ENCODE peak calls at places on chromosome 13, in eight cellular contexts. One of them, this sample, is unnamed.

GRCh38 chr13:64410654-64411053 is 2819.5 kb downstream of the PCDH9 start:
- DNase-seq in OCI-LY7: no peak
- DNase-seq in AG09319: no peak
- DNase-seq in CD8-positive, alpha-beta T cell: no peak
- DNase-seq in AG10803: no peak
- DNase-seq in body of pancreas: no peak
- DNase-seq in fibroblast of the aortic adventitia: no peak
- DNase-seq in endothelial cell: no peak
- DNase-seq in this sample: no peak

GRCh38 chr13:113119822-113120189 is 2.8 kb upstream of the F10 start:
- DNase-seq in OCI-LY7: no peak
- DNase-seq in AG09319: no peak
- DNase-seq in CD8-positive, alpha-beta T cell: no peak
- DNase-seq in AG10803: no peak
- DNase-seq in body of pancreas: no peak
- DNase-seq in fibroblast of the aortic adventitia: no peak
- DNase-seq in endothelial cell: no peak
- DNase-seq in this sample: no peak

GRCh38 chr13:29743229-29743786 is 107.1 kb downstream of the UBL3 start:
- DNase-seq in OCI-LY7: no peak
- DNase-seq in AG09319: peak; percentile 78
- DNase-seq in CD8-positive, alpha-beta T cell: no peak
- DNase-seq in AG10803: peak; percentile 91
- DNase-seq in body of pancreas: no peak
- DNase-seq in fibroblast of the aortic adventitia: peak; percentile 65
- DNase-seq in endothelial cell: no peak
- DNase-seq in this sample: no peak

GRCh38 chr13:64457976-64458375 is 2772.2 kb downstream of the PCDH9 start:
- DNase-seq in OCI-LY7: no peak
- DNase-seq in AG09319: no peak
- DNase-seq in CD8-positive, alpha-beta T cell: no peak
- DNase-seq in AG10803: peak; percentile 20
- DNase-seq in body of pancreas: no peak
- DNase-seq in fibroblast of the aortic adventitia: peak; percentile 86
- DNase-seq in endothelial cell: no peak
- DNase-seq in this sample: no peak

GRCh38 chr13:60282708-60283107 is 114.3 kb upstream of the TDRD3 start:
- DNase-seq in OCI-LY7: no peak
- DNase-seq in AG09319: no peak
- DNase-seq in CD8-positive, alpha-beta T cell: no peak
- DNase-seq in AG10803: no peak
- DNase-seq in body of pancreas: no peak
- DNase-seq in fibroblast of the aortic adventitia: no peak
- DNase-seq in endothelial cell: no peak
- DNase-seq in this sample: no peak

GRCh38 chr13:84821261-84821660 is 939.0 kb upstream of the SLITRK1 start:
- DNase-seq in OCI-LY7: no peak
- DNase-seq in AG09319: no peak
- DNase-seq in CD8-positive, alpha-beta T cell: no peak
- DNase-seq in AG10803: no peak
- DNase-seq in body of pancreas: no peak
- DNase-seq in fibroblast of the aortic adventitia: no peak
- DNase-seq in endothelial cell: no peak
- DNase-seq in this sample: no peak

GRCh38 chr13:111330211-111330610 is 9.8 kb downstream of the TEX29 start:
- DNase-seq in OCI-LY7: no peak
- DNase-seq in AG09319: no peak
- DNase-seq in CD8-positive, alpha-beta T cell: no peak
- DNase-seq in AG10803: no peak
- DNase-seq in body of pancreas: no peak
- DNase-seq in fibroblast of the aortic adventitia: no peak
- DNase-seq in endothelial cell: no peak
- DNase-seq in this sample: peak; percentile 4

GRCh38 chr13:50267917-50268316 is 252.7 kb downstream of the KCNRG start:
- DNase-seq in OCI-LY7: no peak
- DNase-seq in AG09319: no peak
- DNase-seq in CD8-positive, alpha-beta T cell: no peak
- DNase-seq in AG10803: no peak
- DNase-seq in body of pancreas: no peak
- DNase-seq in fibroblast of the aortic adventitia: no peak
- DNase-seq in endothelial cell: no peak
- DNase-seq in this sample: no peak

GRCh38 chr13:41916173-41916954 is 44.5 kb downstream of the VWA8 start:
- DNase-seq in OCI-LY7: peak; percentile 94
- DNase-seq in AG09319: peak; percentile 28
- DNase-seq in CD8-positive, alpha-beta T cell: no peak
- DNase-seq in AG10803: peak; percentile 80
- DNase-seq in body of pancreas: no peak
- DNase-seq in fibroblast of the aortic adventitia: peak; percentile 86
- DNase-seq in endothelial cell: no peak
- DNase-seq in this sample: no peak

GRCh38 chr13:28750187-28751045 is 31.6 kb upstream of the SLC46A3 start:
- DNase-seq in OCI-LY7: no peak
- DNase-seq in AG09319: no peak
- DNase-seq in CD8-positive, alpha-beta T cell: no peak
- DNase-seq in AG10803: peak; percentile 46
- DNase-seq in body of pancreas: no peak
- DNase-seq in fibroblast of the aortic adventitia: peak; percentile 7
- DNase-seq in endothelial cell: no peak
- DNase-seq in this sample: no peak

GRCh38 chr13:112442483-112443090 is 66.4 kb downstream of the SPACA7 start:
- DNase-seq in OCI-LY7: no peak
- DNase-seq in AG09319: no peak
- DNase-seq in CD8-positive, alpha-beta T cell: no peak
- DNase-seq in AG10803: no peak
- DNase-seq in body of pancreas: no peak
- DNase-seq in fibroblast of the aortic adventitia: no peak
- DNase-seq in endothelial cell: no peak
- DNase-seq in this sample: no peak

GRCh38 chr13:77349365-77349764 is 22.5 kb upstream of the MYCBP2 start:
- DNase-seq in OCI-LY7: no peak
- DNase-seq in AG09319: no peak
- DNase-seq in CD8-positive, alpha-beta T cell: no peak
- DNase-seq in AG10803: no peak
- DNase-seq in body of pancreas: no peak
- DNase-seq in fibroblast of the aortic adventitia: no peak
- DNase-seq in endothelial cell: no peak
- DNase-seq in this sample: no peak

GRCh38 chr13:33999830-34000605 is 182.1 kb downstream of the RFC3 start:
- DNase-seq in OCI-LY7: no peak
- DNase-seq in AG09319: no peak
- DNase-seq in CD8-positive, alpha-beta T cell: no peak
- DNase-seq in AG10803: no peak
- DNase-seq in body of pancreas: no peak
- DNase-seq in fibroblast of the aortic adventitia: peak; percentile 17
- DNase-seq in endothelial cell: no peak
- DNase-seq in this sample: no peak

DNA sequence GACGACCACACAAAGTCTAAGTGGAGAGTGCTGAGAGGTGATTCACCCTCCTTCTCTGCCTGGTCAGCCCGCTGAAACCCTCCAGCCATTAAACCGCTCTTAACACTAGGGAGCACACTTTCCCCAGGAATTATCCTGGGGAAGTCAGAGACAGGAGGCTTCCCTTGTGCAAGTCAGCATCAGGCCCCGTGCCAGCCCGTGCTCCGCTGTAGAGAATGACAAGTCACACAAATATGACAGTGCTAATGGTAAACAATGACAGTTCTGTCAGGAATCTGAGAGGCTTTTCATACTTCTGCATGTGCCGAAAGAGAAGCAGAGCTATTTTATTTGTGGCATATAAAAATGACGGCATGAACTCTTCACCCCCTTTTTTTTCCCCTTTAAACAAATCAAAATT is 816.9 kb upstream of the SLC10A2 start:
- DNase-seq in OCI-LY7: no peak
- DNase-seq in AG09319: peak; percentile 0
- DNase-seq in CD8-positive, alpha-beta T cell: no peak
- DNase-seq in AG10803: peak; percentile 82
- DNase-seq in body of pancreas: peak; percentile 84
- DNase-seq in fibroblast of the aortic adventitia: peak; percentile 64
- DNase-seq in endothelial cell: peak; percentile 60
- DNase-seq in this sample: no peak
- TF ChIP-seq CTCF in OCI-LY7: no peak
- TF ChIP-seq CTCF in AG09319: no peak
- TF ChIP-seq CTCF in CD8-positive, alpha-beta T cell: no peak
- TF ChIP-seq CTCF in AG10803: peak; percentile 48
- TF ChIP-seq CTCF in body of pancreas: peak; percentile 80
- TF ChIP-seq CTCF in fibroblast of the aortic adventitia: peak; percentile 38
- TF ChIP-seq CTCF in endothelial cell: no peak
- TF ChIP-seq CTCF in this sample: no peak

GRCh38 chr13:26062853-26063444 is 11.1 kb upstream of the SHISA2 start:
- DNase-seq in OCI-LY7: peak; percentile 50
- DNase-seq in AG09319: peak; percentile 11
- DNase-seq in CD8-positive, alpha-beta T cell: peak; percentile 33
- DNase-seq in AG10803: peak; percentile 55
- DNase-seq in body of pancreas: peak; percentile 29
- DNase-seq in fibroblast of the aortic adventitia: peak; percentile 73
- DNase-seq in endothelial cell: peak; percentile 54
- DNase-seq in this sample: no peak
- TF ChIP-seq CTCF in OCI-LY7: peak; percentile 86
- TF ChIP-seq CTCF in AG09319: peak; percentile 68
- TF ChIP-seq CTCF in CD8-positive, alpha-beta T cell: peak; percentile 68
- TF ChIP-seq CTCF in AG10803: peak; percentile 85
- TF ChIP-seq CTCF in body of pancreas: peak; percentile 83
- TF ChIP-seq CTCF in fibroblast of the aortic adventitia: peak; percentile 74
- TF ChIP-seq CTCF in endothelial cell: peak; percentile 63
- TF ChIP-seq CTCF in this sample: peak; percentile 10

GRCh38 chr13:81017525-81018152 is 676.7 kb upstream of the SPRY2 start:
- DNase-seq in OCI-LY7: peak; percentile 46
- DNase-seq in AG09319: no peak
- DNase-seq in CD8-positive, alpha-beta T cell: no peak
- DNase-seq in AG10803: peak; percentile 34
- DNase-seq in body of pancreas: no peak
- DNase-seq in fibroblast of the aortic adventitia: peak; percentile 72
- DNase-seq in endothelial cell: no peak
- DNase-seq in this sample: no peak
- TF ChIP-seq CTCF in OCI-LY7: peak; percentile 88
- TF ChIP-seq CTCF in AG09319: peak; percentile 45
- TF ChIP-seq CTCF in CD8-positive, alpha-beta T cell: no peak
- TF ChIP-seq CTCF in AG10803: peak; percentile 58
- TF ChIP-seq CTCF in body of pancreas: peak; percentile 58
- TF ChIP-seq CTCF in fibroblast of the aortic adventitia: peak; percentile 44
- TF ChIP-seq CTCF in endothelial cell: peak; percentile 68
- TF ChIP-seq CTCF in this sample: peak; percentile 62

DNA sequence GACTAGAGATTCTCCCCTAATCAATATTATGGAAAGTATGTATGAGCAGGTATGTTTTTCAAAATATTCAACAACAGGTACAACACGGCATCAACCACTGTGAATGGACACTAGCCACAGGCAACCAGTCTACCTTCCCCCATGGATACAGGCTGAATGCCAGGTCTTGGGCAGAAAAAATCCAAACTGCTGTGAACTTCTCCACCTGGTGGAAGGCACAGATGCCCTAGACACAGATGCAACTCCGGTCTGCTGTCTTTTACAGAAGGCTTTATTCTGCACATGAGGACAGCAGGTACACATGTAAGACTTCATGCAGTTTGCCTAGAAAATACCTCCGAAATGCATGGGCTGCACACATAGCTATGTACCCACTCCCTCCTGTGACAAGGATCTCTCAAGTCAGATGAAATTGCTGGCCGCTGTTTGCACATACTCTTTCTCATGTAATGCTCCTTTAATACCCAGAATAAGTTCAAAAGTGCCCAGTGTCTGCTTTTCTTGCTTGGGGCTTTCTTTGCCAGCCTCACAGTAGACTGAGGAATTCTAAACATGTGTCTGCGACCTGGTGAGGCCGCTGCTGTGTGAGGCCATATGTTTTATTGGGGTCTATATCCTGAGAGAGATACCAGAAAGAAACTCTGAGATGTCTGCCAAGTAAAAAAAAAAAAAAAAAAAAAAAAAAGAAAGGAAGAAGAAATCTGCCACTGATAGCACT is 325.9 kb downstream of the FOXO1 start:
- DNase-seq in OCI-LY7: no peak
- DNase-seq in AG09319: no peak
- DNase-seq in CD8-positive, alpha-beta T cell: no peak
- DNase-seq in AG10803: peak; percentile 3
- DNase-seq in body of pancreas: peak; percentile 78
- DNase-seq in fibroblast of the aortic adventitia: peak; percentile 19
- DNase-seq in endothelial cell: no peak
- DNase-seq in this sample: no peak
- TF ChIP-seq CTCF in OCI-LY7: peak; percentile 31
- TF ChIP-seq CTCF in AG09319: no peak
- TF ChIP-seq CTCF in CD8-positive, alpha-beta T cell: no peak
- TF ChIP-seq CTCF in AG10803: peak; percentile 5
- TF ChIP-seq CTCF in body of pancreas: peak; percentile 68
- TF ChIP-seq CTCF in fibroblast of the aortic adventitia: no peak
- TF ChIP-seq CTCF in endothelial cell: no peak
- TF ChIP-seq CTCF in this sample: no peak

DNA sequence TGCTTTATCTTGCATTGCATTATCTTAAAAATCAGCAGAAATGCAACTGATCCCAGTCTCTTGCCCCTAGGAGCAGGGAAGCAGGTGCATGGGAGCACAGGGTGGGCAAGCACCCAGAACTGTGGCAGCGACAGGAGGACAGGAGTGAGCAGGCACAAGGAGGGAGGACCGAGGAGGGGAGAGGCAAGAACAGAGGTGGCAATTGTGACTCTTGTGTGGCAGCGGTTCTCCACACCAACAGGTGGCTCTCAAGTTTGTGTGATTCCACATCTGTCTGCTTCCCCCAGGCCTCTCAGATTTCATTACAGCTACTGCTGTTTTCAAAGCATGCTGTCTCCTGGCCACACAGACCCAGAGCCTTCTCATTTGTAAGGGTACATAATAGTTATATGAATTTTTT is 108.6 kb downstream of the STK24 start:
- DNase-seq in OCI-LY7: no peak
- DNase-seq in AG09319: no peak
- DNase-seq in CD8-positive, alpha-beta T cell: no peak
- DNase-seq in AG10803: no peak
- DNase-seq in body of pancreas: no peak
- DNase-seq in fibroblast of the aortic adventitia: no peak
- DNase-seq in endothelial cell: no peak
- DNase-seq in this sample: no peak
- TF ChIP-seq CTCF in OCI-LY7: no peak
- TF ChIP-seq CTCF in AG09319: no peak
- TF ChIP-seq CTCF in CD8-positive, alpha-beta T cell: no peak
- TF ChIP-seq CTCF in AG10803: no peak
- TF ChIP-seq CTCF in body of pancreas: peak; percentile 35
- TF ChIP-seq CTCF in fibroblast of the aortic adventitia: no peak
- TF ChIP-seq CTCF in endothelial cell: no peak
- TF ChIP-seq CTCF in this sample: no peak

DNA sequence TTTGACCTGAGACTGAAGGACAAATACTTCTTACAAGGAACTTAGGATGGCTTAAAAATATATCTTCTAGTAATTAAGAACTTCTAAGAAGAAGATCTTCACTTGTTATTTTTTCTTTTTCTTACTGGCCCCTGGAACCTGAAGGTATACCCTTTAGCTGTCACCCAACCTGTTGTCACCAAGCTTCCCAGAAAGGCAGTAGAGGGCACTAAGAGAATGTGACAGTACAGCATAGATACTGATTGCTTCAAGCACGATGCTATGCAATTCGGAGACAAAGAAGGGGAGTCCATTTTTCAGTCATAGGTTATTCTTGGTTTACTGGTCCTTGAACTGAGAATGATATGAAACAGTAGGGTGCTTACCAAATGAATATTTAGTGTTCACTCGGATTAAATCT is 208.3 kb upstream of the PCDH9 start:
- DNase-seq in OCI-LY7: no peak
- DNase-seq in AG09319: no peak
- DNase-seq in CD8-positive, alpha-beta T cell: no peak
- DNase-seq in AG10803: no peak
- DNase-seq in body of pancreas: no peak
- DNase-seq in fibroblast of the aortic adventitia: no peak
- DNase-seq in endothelial cell: no peak
- DNase-seq in this sample: no peak
- TF ChIP-seq CTCF in OCI-LY7: peak; percentile 23
- TF ChIP-seq CTCF in AG09319: no peak
- TF ChIP-seq CTCF in CD8-positive, alpha-beta T cell: no peak
- TF ChIP-seq CTCF in AG10803: no peak
- TF ChIP-seq CTCF in body of pancreas: no peak
- TF ChIP-seq CTCF in fibroblast of the aortic adventitia: no peak
- TF ChIP-seq CTCF in endothelial cell: no peak
- TF ChIP-seq CTCF in this sample: no peak

GRCh38 chr13:47621931-47622330 is 379.1 kb downstream of the SUCLA2 start:
- DNase-seq in OCI-LY7: no peak
- DNase-seq in AG09319: no peak
- DNase-seq in CD8-positive, alpha-beta T cell: no peak
- DNase-seq in AG10803: no peak
- DNase-seq in body of pancreas: no peak
- DNase-seq in fibroblast of the aortic adventitia: peak; percentile 57
- DNase-seq in endothelial cell: no peak
- DNase-seq in this sample: no peak
- TF ChIP-seq CTCF in OCI-LY7: no peak
- TF ChIP-seq CTCF in AG09319: no peak
- TF ChIP-seq CTCF in CD8-positive, alpha-beta T cell: no peak
- TF ChIP-seq CTCF in AG10803: no peak
- TF ChIP-seq CTCF in body of pancreas: no peak
- TF ChIP-seq CTCF in fibroblast of the aortic adventitia: no peak
- TF ChIP-seq CTCF in endothelial cell: no peak
- TF ChIP-seq CTCF in this sample: no peak

This sample was measured in CD14-positive monocyte.